ENCODE peak calls at places on chromosomes 5 and 9, in nine cellular contexts. X is HFF-Myc; H is activated CD8-positive, alpha-beta memory T cell treated with anti-CD3 and anti-CD28 coated beads for 48 hours; E is GM23248; Q is stimulated activated CD4-positive, alpha-beta T cell treated with anti-CD3 and anti-CD28 coated beads, Interleukin-1b, Interleukin-23, amount 100 ng/mL, for 24 hours; G is stimulated activated CD8-positive, alpha-beta memory T cell treated with anti-CD3 and anti-CD28 coated beads, Interleukin-12 subunit alpha, Interleukin-12 subunit beta, amount 100 ng/mL, for 4 hours; A is Calu3; I is kidney glomerular epithelial cell; Z is activated naive CD4-positive, alpha-beta T cell. D is an unnamed sample.

GRCh38 chr5:143153332-143154119 is 250.0 kb downstream of the NR3C1 start:
- DNase-seq in X (no peak), H (no peak), E (peak), Q (no peak), G (no peak), A (peak), I (no peak), Z (no peak), D (no peak)

GRCh38 chr9:100437860-100438805 is 11.2 kb downstream of the MSANTD3 start:
- DNase-seq in X (peak), H (peak), E (peak), Q (peak), G (peak), A (peak), I (peak), Z (peak), D (peak)

GRCh38 chr5:177133119-177133844 is at the start of gene NSD1:
- DNase-seq in X (peak), H (peak), E (peak), Q (peak), G (peak), A (peak), I (no peak), Z (peak), D (peak)

GRCh38 chr5:23235246-23235645 is 272.2 kb upstream of the PRDM9 start:
- DNase-seq in X (no peak), H (no peak), E (no peak), Q (no peak), G (no peak), A (no peak), I (no peak), Z (no peak), D (no peak)

GRCh38 chr5:111401906-111402305 is 110.4 kb downstream of the STARD4 start:
- DNase-seq in X (no peak), H (no peak), E (peak), Q (no peak), G (no peak), A (no peak), I (no peak), Z (no peak), D (no peak)

GRCh38 chr5:141835928-141836667 is 42.1 kb downstream of the PCDH1 start:
- DNase-seq in X (no peak), H (no peak), E (peak), Q (no peak), G (no peak), A (no peak), I (no peak), Z (no peak), D (no peak)

GRCh38 chr9:2018764-2019548 is 3.8 kb downstream of the SMARCA2 start:
- DNase-seq in X (no peak), H (no peak), E (peak), Q (no peak), G (no peak), A (no peak), I (no peak), Z (no peak), D (peak)

GRCh38 chr9:112867275-112867991 is 23.2 kb downstream of the SLC46A2 start:
- DNase-seq in X (peak), H (no peak), E (peak), Q (no peak), G (no peak), A (no peak), I (peak), Z (no peak), D (peak)

GRCh38 chr5:14591548-14591947 is 10.0 kb downstream of the OTULINL start:
- DNase-seq in X (no peak), H (no peak), E (no peak), Q (no peak), G (no peak), A (no peak), I (no peak), Z (no peak), D (no peak)

GRCh38 chr5:168165221-168165965 is 126.1 kb upstream of the WWC1 start:
- DNase-seq in X (no peak), H (no peak), E (no peak), Q (no peak), G (no peak), A (peak), I (peak), Z (no peak), D (no peak)

GRCh38 chr5:170126626-170127025 is 20.9 kb downstream of the FOXI1 start:
- DNase-seq in X (no peak), H (no peak), E (no peak), Q (no peak), G (no peak), A (no peak), I (no peak), Z (no peak), D (no peak)

GRCh38 chr9:120874226-120874839 is 2.7 kb downstream of the PHF19 start:
- DNase-seq in X (no peak), H (no peak), E (no peak), Q (no peak), G (no peak), A (no peak), I (no peak), Z (no peak), D (no peak)

D was measured in Karpas-422.